ENCODE peak calls at places on chromosomes 7 and 10, in seven cellular contexts. One of them, this sample, is unnamed.

GRCh38 chr7:74561898-74562613 is 95.5 kb upstream of the GTF2I start:
- DNase-seq in cardiac muscle cell: no peak
- DNase-seq in tibial nerve: no peak
- DNase-seq in AG10803: no peak
- DNase-seq in heart right ventricle: no peak
- DNase-seq in endothelial cell of umbilical vein: no peak
- DNase-seq in fibroblast of lung: no peak
- DNase-seq in this sample: no peak

GRCh38 chr7:77270081-77270480 is 70.5 kb upstream of the FGL2 start:
- DNase-seq in cardiac muscle cell: no peak
- DNase-seq in tibial nerve: no peak
- DNase-seq in AG10803: no peak
- DNase-seq in heart right ventricle: no peak
- DNase-seq in endothelial cell of umbilical vein: no peak
- DNase-seq in fibroblast of lung: peak; percentile 39
- DNase-seq in this sample: no peak

GRCh38 chr7:69047166-69047760 is 551.0 kb upstream of the AUTS2 start:
- DNase-seq in cardiac muscle cell: no peak
- DNase-seq in tibial nerve: no peak
- DNase-seq in AG10803: no peak
- DNase-seq in heart right ventricle: no peak
- DNase-seq in endothelial cell of umbilical vein: no peak
- DNase-seq in fibroblast of lung: no peak
- DNase-seq in this sample: no peak

GRCh38 chr10:227014-227413 is 91.8 kb downstream of the ZMYND11 start:
- DNase-seq in cardiac muscle cell: no peak
- DNase-seq in tibial nerve: no peak
- DNase-seq in AG10803: peak; percentile 87
- DNase-seq in heart right ventricle: no peak
- DNase-seq in endothelial cell of umbilical vein: no peak
- DNase-seq in fibroblast of lung: peak; percentile 13
- DNase-seq in this sample: no peak

GRCh38 chr7:138008588-138009349 is 6.9 kb upstream of the CREB3L2 start:
- DNase-seq in cardiac muscle cell: peak; percentile 75
- DNase-seq in tibial nerve: no peak
- DNase-seq in AG10803: peak; percentile 65
- DNase-seq in heart right ventricle: peak; percentile 21
- DNase-seq in endothelial cell of umbilical vein: peak; percentile 58
- DNase-seq in fibroblast of lung: peak; percentile 47
- DNase-seq in this sample: no peak

GRCh38 chr10:44865289-44865671 is 45.9 kb upstream of the TMEM72 start:
- DNase-seq in cardiac muscle cell: no peak
- DNase-seq in tibial nerve: peak; percentile 49
- DNase-seq in AG10803: no peak
- DNase-seq in heart right ventricle: no peak
- DNase-seq in endothelial cell of umbilical vein: no peak
- DNase-seq in fibroblast of lung: no peak
- DNase-seq in this sample: no peak

GRCh38 chr7:84700563-84701370 is 486.1 kb downstream of the SEMA3D start:
- DNase-seq in cardiac muscle cell: no peak
- DNase-seq in tibial nerve: no peak
- DNase-seq in AG10803: no peak
- DNase-seq in heart right ventricle: no peak
- DNase-seq in endothelial cell of umbilical vein: no peak
- DNase-seq in fibroblast of lung: peak; percentile 17
- DNase-seq in this sample: no peak

GRCh38 chr10:31912898-31913847 is 15.5 kb downstream of the ARHGAP12 start:
- DNase-seq in cardiac muscle cell: no peak
- DNase-seq in tibial nerve: no peak
- DNase-seq in AG10803: peak; percentile 63
- DNase-seq in heart right ventricle: no peak
- DNase-seq in endothelial cell of umbilical vein: peak; percentile 57
- DNase-seq in fibroblast of lung: peak; percentile 56
- DNase-seq in this sample: no peak

GRCh38 chr7:144584741-144585140 is 181.2 kb upstream of the NOBOX start:
- DNase-seq in cardiac muscle cell: no peak
- DNase-seq in tibial nerve: no peak
- DNase-seq in AG10803: no peak
- DNase-seq in heart right ventricle: no peak
- DNase-seq in endothelial cell of umbilical vein: no peak
- DNase-seq in fibroblast of lung: no peak
- DNase-seq in this sample: no peak

GRCh38 chr7:30166841-30167235 is 32.1 kb downstream of the MTURN start:
- DNase-seq in cardiac muscle cell: peak; percentile 52
- DNase-seq in tibial nerve: no peak
- DNase-seq in AG10803: no peak
- DNase-seq in heart right ventricle: no peak
- DNase-seq in endothelial cell of umbilical vein: no peak
- DNase-seq in fibroblast of lung: no peak
- DNase-seq in this sample: no peak

GRCh38 chr7:30168800-30169584 is 34.2 kb downstream of the MTURN start:
- DNase-seq in cardiac muscle cell: no peak
- DNase-seq in tibial nerve: no peak
- DNase-seq in AG10803: peak; percentile 89
- DNase-seq in heart right ventricle: no peak
- DNase-seq in endothelial cell of umbilical vein: no peak
- DNase-seq in fibroblast of lung: peak; percentile 94
- DNase-seq in this sample: no peak

GRCh38 chr7:30164567-30164966 is 29.8 kb downstream of the MTURN start:
- DNase-seq in cardiac muscle cell: peak; percentile 69
- DNase-seq in tibial nerve: no peak
- DNase-seq in AG10803: peak; percentile 65
- DNase-seq in heart right ventricle: no peak
- DNase-seq in endothelial cell of umbilical vein: peak; percentile 74
- DNase-seq in fibroblast of lung: peak; percentile 53
- DNase-seq in this sample: no peak

GRCh38 chr7:30165590-30165989 is 30.8 kb downstream of the MTURN start:
- DNase-seq in cardiac muscle cell: no peak
- DNase-seq in tibial nerve: no peak
- DNase-seq in AG10803: no peak
- DNase-seq in heart right ventricle: no peak
- DNase-seq in endothelial cell of umbilical vein: no peak
- DNase-seq in fibroblast of lung: no peak
- DNase-seq in this sample: no peak

GRCh38 chr7:30166155-30166840 is 31.5 kb downstream of the MTURN start:
- DNase-seq in cardiac muscle cell: no peak
- DNase-seq in tibial nerve: no peak
- DNase-seq in AG10803: no peak
- DNase-seq in heart right ventricle: no peak
- DNase-seq in endothelial cell of umbilical vein: no peak
- DNase-seq in fibroblast of lung: no peak
- DNase-seq in this sample: no peak
- TF ChIP-seq CTCF in cardiac muscle cell: no peak
- TF ChIP-seq CTCF in tibial nerve: no peak
- TF ChIP-seq CTCF in AG10803: no peak
- TF ChIP-seq CTCF in heart right ventricle: no peak
- TF ChIP-seq CTCF in endothelial cell of umbilical vein: no peak
- TF ChIP-seq CTCF in fibroblast of lung: no peak
- TF ChIP-seq CTCF in this sample: no peak

DNA sequence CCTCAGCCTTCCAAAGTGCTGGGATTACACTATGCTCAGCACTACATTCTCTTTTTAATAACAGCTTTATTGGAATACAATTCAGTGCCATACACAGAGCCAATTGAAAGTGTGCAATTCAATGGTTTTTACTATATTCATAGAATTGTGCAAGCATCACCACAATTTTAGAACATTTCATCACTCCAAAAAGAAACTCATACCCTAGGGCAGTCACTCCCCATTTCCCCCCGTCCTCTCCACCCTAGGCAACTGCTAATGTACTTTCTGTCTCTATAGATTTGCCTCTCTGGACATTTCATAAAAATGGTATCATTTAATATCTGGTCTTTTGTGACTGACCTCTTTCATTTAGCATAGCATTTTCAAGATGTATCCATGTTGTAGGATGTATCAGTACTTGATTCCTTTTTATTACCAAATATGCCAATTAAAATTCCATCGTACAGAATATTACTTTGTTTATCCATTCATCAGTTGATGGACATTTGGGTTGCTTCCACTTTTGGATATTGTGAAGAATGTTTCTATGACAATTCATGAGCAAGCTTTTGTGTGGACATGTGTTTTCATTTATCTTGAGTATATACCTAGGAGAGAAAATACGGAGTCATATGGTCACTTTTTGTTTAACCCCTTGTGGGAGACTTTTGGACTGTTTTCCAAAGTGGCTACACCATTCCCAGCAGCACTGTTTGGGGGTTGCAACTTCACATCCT is 6.3 kb upstream of the XPNPEP1 start:
- DNase-seq in cardiac muscle cell: no peak
- DNase-seq in tibial nerve: no peak
- DNase-seq in AG10803: peak; percentile 78
- DNase-seq in heart right ventricle: no peak
- DNase-seq in endothelial cell of umbilical vein: no peak
- DNase-seq in fibroblast of lung: peak; percentile 51
- DNase-seq in this sample: no peak
- TF ChIP-seq CTCF in cardiac muscle cell: no peak
- TF ChIP-seq CTCF in tibial nerve: no peak
- TF ChIP-seq CTCF in AG10803: no peak
- TF ChIP-seq CTCF in heart right ventricle: no peak
- TF ChIP-seq CTCF in endothelial cell of umbilical vein: no peak
- TF ChIP-seq CTCF in fibroblast of lung: no peak
- TF ChIP-seq CTCF in this sample: no peak

GRCh38 chr10:76129213-76129612 is 697.8 kb downstream of the LRMDA start:
- DNase-seq in cardiac muscle cell: no peak
- DNase-seq in tibial nerve: no peak
- DNase-seq in AG10803: no peak
- DNase-seq in heart right ventricle: no peak
- DNase-seq in endothelial cell of umbilical vein: no peak
- DNase-seq in fibroblast of lung: no peak
- DNase-seq in this sample: no peak
- TF ChIP-seq CTCF in cardiac muscle cell: no peak
- TF ChIP-seq CTCF in tibial nerve: no peak
- TF ChIP-seq CTCF in AG10803: no peak
- TF ChIP-seq CTCF in heart right ventricle: no peak
- TF ChIP-seq CTCF in endothelial cell of umbilical vein: no peak
- TF ChIP-seq CTCF in fibroblast of lung: no peak
- TF ChIP-seq CTCF in this sample: no peak

GRCh38 chr7:38309555-38309954 is 36.1 kb upstream of the TARP start:
- DNase-seq in cardiac muscle cell: no peak
- DNase-seq in tibial nerve: no peak
- DNase-seq in AG10803: no peak
- DNase-seq in heart right ventricle: no peak
- DNase-seq in endothelial cell of umbilical vein: no peak
- DNase-seq in fibroblast of lung: no peak
- DNase-seq in this sample: no peak
- TF ChIP-seq CTCF in cardiac muscle cell: no peak
- TF ChIP-seq CTCF in tibial nerve: no peak
- TF ChIP-seq CTCF in AG10803: no peak
- TF ChIP-seq CTCF in heart right ventricle: no peak
- TF ChIP-seq CTCF in endothelial cell of umbilical vein: no peak
- TF ChIP-seq CTCF in fibroblast of lung: no peak
- TF ChIP-seq CTCF in this sample: no peak

GRCh38 chr10:13612654-13613373 is 26.0 kb downstream of the PRPF18 start:
- DNase-seq in cardiac muscle cell: no peak
- DNase-seq in tibial nerve: no peak
- DNase-seq in AG10803: no peak
- DNase-seq in heart right ventricle: no peak
- DNase-seq in endothelial cell of umbilical vein: no peak
- DNase-seq in fibroblast of lung: no peak
- DNase-seq in this sample: no peak

GRCh38 chr10:13617146-13617545 is 30.4 kb downstream of the PRPF18 start:
- DNase-seq in cardiac muscle cell: no peak
- DNase-seq in tibial nerve: no peak
- DNase-seq in AG10803: peak; percentile 22
- DNase-seq in heart right ventricle: no peak
- DNase-seq in endothelial cell of umbilical vein: no peak
- DNase-seq in fibroblast of lung: peak; percentile 46
- DNase-seq in this sample: no peak

GRCh38 chr10:13615650-13616049 is 28.9 kb downstream of the PRPF18 start:
- DNase-seq in cardiac muscle cell: no peak
- DNase-seq in tibial nerve: no peak
- DNase-seq in AG10803: no peak
- DNase-seq in heart right ventricle: no peak
- DNase-seq in endothelial cell of umbilical vein: no peak
- DNase-seq in fibroblast of lung: peak; percentile 62
- DNase-seq in this sample: no peak

GRCh38 chr10:13613519-13613918 is 26.8 kb downstream of the PRPF18 start:
- DNase-seq in cardiac muscle cell: peak; percentile 20
- DNase-seq in tibial nerve: peak; percentile 12
- DNase-seq in AG10803: peak; percentile 54
- DNase-seq in heart right ventricle: no peak
- DNase-seq in endothelial cell of umbilical vein: peak; percentile 60
- DNase-seq in fibroblast of lung: peak; percentile 53
- DNase-seq in this sample: no peak

GRCh38 chr10:13614530-13615332 is 28.0 kb downstream of the PRPF18 start:
- DNase-seq in cardiac muscle cell: peak; percentile 9
- DNase-seq in tibial nerve: no peak
- DNase-seq in AG10803: peak; percentile 52
- DNase-seq in heart right ventricle: no peak
- DNase-seq in endothelial cell of umbilical vein: no peak
- DNase-seq in fibroblast of lung: peak; percentile 90
- DNase-seq in this sample: peak; percentile 33
- TF ChIP-seq CTCF in cardiac muscle cell: no peak
- TF ChIP-seq CTCF in tibial nerve: no peak
- TF ChIP-seq CTCF in AG10803: no peak
- TF ChIP-seq CTCF in heart right ventricle: no peak
- TF ChIP-seq CTCF in endothelial cell of umbilical vein: no peak
- TF ChIP-seq CTCF in fibroblast of lung: peak; percentile 20
- TF ChIP-seq CTCF in this sample: no peak